ENCODE peak calls at places on chromosome 5, in five cellular contexts. R, E, T, B and Z are unnamed samples.

GRCh38 chr5:41921166-41921565 is 3.9 kb upstream of the FBXO4 start:
- DNase-seq in E (no peak), T (no peak), B (no peak), R (no peak), Z (no peak)

GRCh38 chr5:153974131-153974812 is 64.4 kb downstream of the FAM114A2 start:
- DNase-seq in E (peak; percentile 35), R (no peak), T (peak; percentile 47), B (peak; percentile 45), Z (no peak)

GRCh38 chr5:142674438-142675210 is 11.3 kb downstream of the FGF1 start:
- DNase-seq in E (no peak), T (peak; percentile 67), R (no peak), B (peak; percentile 11), Z (no peak)

GRCh38 chr5:138033916-138034315 is 1.0 kb upstream of the FAM13B start:
- DNase-seq in R (no peak), T (peak; percentile 70), E (no peak), B (no peak), Z (no peak)

GRCh38 chr5:110768138-110768845 is 29.5 kb downstream of the SLC25A46 start:
- DNase-seq in R (no peak), B (no peak), T (no peak), E (no peak), Z (no peak)

GRCh38 chr5:53942724-53943123 is 367.6 kb downstream of the ARL15 start:
- DNase-seq in T (peak; percentile 41), B (no peak), E (peak; percentile 19), R (no peak), Z (no peak)

GRCh38 chr5:78830647-78831046 is 154.5 kb downstream of the ARSB start:
- DNase-seq in B (no peak), R (no peak), T (no peak), E (no peak), Z (no peak)

GRCh38 chr5:36644727-36645126 is 38.3 kb downstream of the SLC1A3 start:
- DNase-seq in B (no peak), T (no peak), E (no peak), R (no peak), Z (no peak)

GRCh38 chr5:8813180-8813579 is 732.7 kb downstream of the SEMA5A start:
- DNase-seq in B (no peak), R (no peak), T (no peak), E (no peak), Z (no peak)

GRCh38 chr5:17114233-17114632 is 103.2 kb upstream of the BASP1 start:
- DNase-seq in B (no peak), E (peak; percentile 30), T (no peak), R (no peak), Z (no peak)

GRCh38 chr5:140664018-140664352 is 719 bp upstream of the WDR55 start:
- DNase-seq in E (no peak), T (no peak), R (no peak), B (no peak), Z (no peak)

GRCh38 chr5:53167836-53168235 is 58.3 kb upstream of the MOCS2 start:
- DNase-seq in R (no peak), B (peak; percentile 50), T (no peak), E (no peak), Z (no peak)

GRCh38 chr5:95162231-95162992 is 122.5 kb downstream of the MCTP1 start:
- DNase-seq in R (no peak), T (no peak), E (no peak), B (no peak), Z (no peak)

GRCh38 chr5:124760608-124761390 is 14.4 kb upstream of the ZNF608 start:
- DNase-seq in R (no peak), E (no peak), B (no peak), T (no peak), Z (no peak)
- TF ChIP-seq CTCF in R (no peak), E (no peak), B (no peak), T (no peak), Z (no peak)

DNA sequence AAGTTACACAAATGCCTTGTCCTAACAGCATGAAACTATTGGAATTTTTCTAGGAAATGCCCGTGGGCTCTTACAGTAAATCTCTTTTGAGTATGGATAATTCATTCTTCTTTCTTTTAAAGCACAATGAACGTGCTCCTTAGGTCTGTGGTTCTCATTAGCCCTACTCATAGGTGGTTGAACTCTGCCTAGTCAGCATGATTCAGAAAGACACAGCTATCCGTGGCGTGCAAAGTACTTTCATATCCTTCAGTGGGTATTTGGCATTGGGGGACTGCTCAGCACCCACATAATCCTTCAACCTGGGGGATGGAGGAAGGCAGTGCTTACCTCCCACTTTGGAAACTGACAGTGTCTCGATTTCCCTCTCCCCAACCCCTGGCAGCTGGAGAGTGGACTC is 462.0 kb upstream of the CLINT1 start:
- DNase-seq in B (no peak), R (no peak), T (no peak), E (no peak), Z (no peak)
- TF ChIP-seq CTCF in B (no peak), R (no peak), T (no peak), E (no peak), Z (no peak)

GRCh38 chr5:148978370-148979103 is 84.3 kb downstream of the SH3TC2 start:
- DNase-seq in E (no peak), R (no peak), T (no peak), B (no peak), Z (no peak)
- TF ChIP-seq CTCF in E (no peak), R (no peak), T (no peak), B (no peak), Z (no peak)

GRCh38 chr5:15936505-15937245 is 242.9 kb downstream of the MARCHF11 start:
- DNase-seq in R (no peak), E (no peak), T (no peak), B (no peak), Z (no peak)

GRCh38 chr5:15937708-15938107 is 241.9 kb downstream of the MARCHF11 start:
- DNase-seq in R (no peak), T (no peak), E (no peak), B (peak; percentile 28), Z (no peak)

GRCh38 chr5:15940905-15941304 is 238.7 kb downstream of the MARCHF11 start:
- DNase-seq in E (no peak), B (no peak), T (no peak), R (no peak), Z (no peak)

GRCh38 chr5:15938186-15938585 is 241.4 kb downstream of the MARCHF11 start:
- DNase-seq in E (no peak), R (no peak), T (no peak), B (no peak), Z (no peak)

DNA sequence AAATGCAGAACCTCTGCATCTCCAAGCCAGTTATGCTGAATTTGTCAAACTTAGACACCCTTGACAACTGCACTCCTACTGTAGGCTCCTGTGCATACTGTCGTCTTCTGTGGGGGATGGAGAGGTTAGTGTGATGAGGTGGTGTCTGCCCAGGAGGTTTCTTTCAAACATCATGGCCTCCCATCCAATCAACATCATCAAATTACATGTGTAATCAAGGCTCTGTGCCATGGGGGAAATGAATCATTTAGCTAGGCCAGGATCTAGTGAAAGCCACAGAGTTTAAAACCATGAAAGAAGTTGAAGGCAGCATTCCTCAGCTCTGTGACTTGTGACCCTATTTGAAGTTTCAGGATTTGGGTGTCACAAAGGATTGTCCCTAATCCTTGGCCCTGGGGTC is 240.6 kb downstream of the MARCHF11 start:
- DNase-seq in E (no peak), B (no peak), T (peak; percentile 80), R (no peak), Z (no peak)
- TF ChIP-seq CTCF in E (no peak), B (no peak), T (no peak), R (no peak), Z (no peak)

GRCh38 chr5:168086736-168087135 is 204.7 kb upstream of the WWC1 start:
- DNase-seq in T (no peak), E (no peak), B (no peak), R (no peak), Z (no peak)

GRCh38 chr5:168089201-168089887 is 202.1 kb upstream of the WWC1 start:
- DNase-seq in E (no peak), T (no peak), B (no peak), R (no peak), Z (no peak)

GRCh38 chr5:168085321-168086040 is 206.0 kb upstream of the WWC1 start:
- DNase-seq in T (peak; percentile 18), E (no peak), R (no peak), B (no peak), Z (no peak)

GRCh38 chr5:168088415-168089165 is 202.9 kb upstream of the WWC1 start:
- DNase-seq in R (no peak), E (no peak), B (no peak), T (no peak), Z (no peak)

GRCh38 chr5:168086104-168086610 is 205.3 kb upstream of the WWC1 start:
- DNase-seq in R (no peak), T (peak; percentile 65), B (no peak), E (peak; percentile 69), Z (no peak)
- TF ChIP-seq CTCF in R (no peak), T (peak; percentile 18), B (no peak), E (peak; percentile 19), Z (no peak)

GRCh38 chr5:59450245-59450644 is 443.3 kb downstream of the PDE4D start:
- DNase-seq in R (no peak), E (peak; percentile 58), B (no peak), T (no peak), Z (no peak)

GRCh38 chr5:59445741-59446140 is 447.8 kb downstream of the PDE4D start:
- DNase-seq in R (no peak), B (no peak), E (no peak), T (no peak), Z (no peak)
- TF ChIP-seq CTCF in R (no peak), B (no peak), E (no peak), T (no peak), Z (no peak)

DNA sequence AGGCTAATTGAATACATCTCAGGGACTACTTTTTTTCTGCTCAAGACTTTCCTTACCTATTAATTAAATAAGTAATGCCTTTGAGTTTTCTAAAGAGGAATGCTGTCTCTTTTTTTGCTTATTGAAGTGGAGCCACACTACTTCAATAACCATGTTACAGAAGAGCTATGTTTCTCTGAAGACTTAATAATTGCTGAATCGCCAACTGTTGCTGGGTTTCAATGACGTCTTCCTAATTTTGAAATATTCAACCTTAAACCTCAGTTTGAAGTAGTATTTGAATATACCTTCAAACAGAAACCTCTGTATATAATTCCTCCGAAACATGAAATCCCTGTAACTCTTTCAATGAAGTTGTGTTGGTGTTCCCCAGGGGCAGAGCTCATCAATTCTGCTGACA is 21.0 kb downstream of the NUDT12 start:
- DNase-seq in B (no peak), R (no peak), E (no peak), T (no peak), Z (no peak)
- TF ChIP-seq CTCF in B (no peak), R (no peak), E (no peak), T (no peak), Z (no peak)

GRCh38 chr5:128850049-128850448 is 115.2 kb upstream of the SLC27A6 start:
- DNase-seq in B (no peak), R (no peak), E (no peak), T (no peak), Z (no peak)

GRCh38 chr5:128842241-128842640 is 123.0 kb upstream of the SLC27A6 start:
- DNase-seq in B (no peak), R (no peak), T (no peak), E (no peak), Z (no peak)

GRCh38 chr5:128838631-128839030 is 126.7 kb upstream of the SLC27A6 start:
- DNase-seq in T (no peak), R (no peak), B (no peak), E (no peak), Z (no peak)

GRCh38 chr5:128844354-128844923 is 120.8 kb upstream of the SLC27A6 start:
- DNase-seq in B (no peak), T (peak; percentile 6), R (no peak), E (peak; percentile 6), Z (no peak)
- TF ChIP-seq CTCF in B (no peak), T (peak; percentile 77), R (no peak), E (peak; percentile 60), Z (no peak)

GRCh38 chr5:180718810-180719453 is 20.9 kb downstream of the OR2Y1 start:
- DNase-seq in E (peak; percentile 45), B (peak; percentile 7), T (peak; percentile 29), R (no peak), Z (no peak)
- TF ChIP-seq CTCF in E (peak; percentile 68), B (peak; percentile 38), T (peak; percentile 82), R (peak; percentile 68), Z (no peak)